ENCODE peak calls at places on chromosomes 2 and 18, in four cellular contexts. R is K562, B is endothelial cell of umbilical vein, K is GM12878. L is an unnamed sample.

GRCh38 chr2:45918816-45919655 is 267.6 kb downstream of the PRKCE start:
- DNase-seq in B (peak), K (no peak), R (no peak), L (no peak)

GRCh38 chr2:88753833-88754584 is 62.5 kb downstream of the RPIA start:
- DNase-seq in R (no peak), B (peak), K (peak), L (peak)

GRCh38 chr2:233426619-233427342 is 72.5 kb downstream of the DGKD start:
- DNase-seq in B (no peak), K (no peak), R (peak), L (peak)

GRCh38 chr2:158894078-158894477 is 74.4 kb upstream of the TANC1 start:
- DNase-seq in B (no peak), K (no peak), R (no peak), L (peak)

GRCh38 chr2:197108758-197109157 is 182.3 kb upstream of the PGAP1 start:
- DNase-seq in K (no peak), B (no peak), R (no peak), L (peak)

GRCh38 chr2:61689526-61689925 is 151.4 kb upstream of the XPO1 start:
- DNase-seq in R (no peak), B (no peak), K (no peak), L (peak)

GRCh38 chr2:96556441-96557330 is 20.1 kb downstream of the ARID5A start:
- DNase-seq in K (no peak), B (peak), R (peak), L (peak)

GRCh38 chr2:45816273-45816672 is 164.8 kb downstream of the PRKCE start:
- DNase-seq in K (no peak), R (no peak), B (no peak), L (peak)

GRCh38 chr2:144230452-144231085 is 289.4 kb downstream of the ZEB2 start:
- DNase-seq in B (peak), K (no peak), R (peak), L (peak)

GRCh38 chr2:196166876-196167275 is 4.5 kb downstream of the STK17B start:
- DNase-seq in B (peak), R (no peak), K (no peak), L (peak)

GRCh38 chr18:51614033-51614432 is 416.6 kb upstream of the MEX3C start:
- DNase-seq in B (no peak), R (peak), K (no peak), L (no peak)

GRCh38 chr2:120850551-120850950 is 114.9 kb downstream of the GLI2 start:
- DNase-seq in B (no peak), K (no peak), R (no peak), L (no peak)

GRCh38 chr2:207926133-207927076 is 98.9 kb downstream of the PLEKHM3 start:
- DNase-seq in K (no peak), R (no peak), B (peak), L (peak)

GRCh38 chr18:42287047-42287446 is 332.0 kb downstream of the PIK3C3 start:
- DNase-seq in R (no peak), B (no peak), K (no peak), L (no peak)

GRCh38 chr2:48589170-48589767 is 28.4 kb upstream of the GTF2A1L start:
- DNase-seq in R (peak), B (peak), K (no peak), L (peak)

GRCh38 chr18:78542204-78542603 is 437.4 kb upstream of the SALL3 start:
- DNase-seq in B (no peak), K (no peak), R (no peak), L (no peak)

GRCh38 chr2:43519711-43520221 is 76.1 kb downstream of the THADA start:
- DNase-seq in B (peak), R (no peak), K (no peak), L (peak)

GRCh38 chr18:56748698-56749268 is 97.6 kb downstream of the WDR7 start:
- DNase-seq in R (peak), K (no peak), B (peak), L (peak)

GRCh38 chr2:69973335-69973735 is 11.9 kb upstream of the ASPRV1 start:
- DNase-seq in K (no peak), B (no peak), R (peak), L (peak)

GRCh38 chr2:30108851-30109250 is 38.0 kb upstream of the YPEL5 start:
- DNase-seq in K (no peak), R (no peak), B (no peak), L (no peak)

GRCh38 chr2:106020032-106020431 is 174.1 kb downstream of the UXS1 start:
- DNase-seq in K (no peak), B (peak), R (no peak), L (peak)

GRCh38 chr2:113138428-113139322 is 11.3 kb downstream of the IL1RN start:
- DNase-seq in R (peak), B (peak), K (peak), L (peak)

GRCh38 chr2:99861376-99861760 is 281.0 kb downstream of the AFF3 start:
- DNase-seq in B (peak), K (no peak), R (no peak), L (peak)

GRCh38 chr18:77777126-77777525 is 527.5 kb downstream of the GALR1 start:
- DNase-seq in B (no peak), K (no peak), R (no peak), L (no peak)

GRCh38 chr2:99600929-99601680 is 111.3 kb upstream of the REV1 start:
- DNase-seq in R (no peak), K (no peak), B (no peak), L (peak)

GRCh38 chr2:79638943-79639342 is 126.1 kb downstream of the CTNNA2 start:
- DNase-seq in K (no peak), R (no peak), B (no peak), L (no peak)

GRCh38 chr18:48791636-48792105 is 159.1 kb downstream of the SMAD7 start:
- DNase-seq in R (no peak), K (no peak), B (no peak), L (no peak)

GRCh38 chr2:85545780-85546240 is 6.8 kb downstream of the MAT2A start:
- DNase-seq in K (no peak), B (no peak), R (peak), L (no peak)

GRCh38 chr2:144659731-144660275 is 139.9 kb upstream of the ZEB2 start:
- DNase-seq in R (peak), K (no peak), B (no peak), L (peak)

GRCh38 chr2:219019436-219019835 is 21.9 kb downstream of the CFAP65 start:
- DNase-seq in R (no peak), K (no peak), B (no peak), L (no peak)

GRCh38 chr18:10482985-10483949 is 28.8 kb downstream of the APCDD1 start:
- DNase-seq in K (peak), R (no peak), B (no peak), L (no peak)

GRCh38 chr2:158953454-158953853 is 15.0 kb upstream of the TANC1 start:
- DNase-seq in B (peak), K (no peak), R (no peak), L (peak)

GRCh38 chr2:174052639-174052976 is 87.4 kb upstream of the SP3 start:
- DNase-seq in K (no peak), R (no peak), B (no peak), L (no peak)

GRCh38 chr2:147689510-147689909 is 155.3 kb upstream of the ACVR2A start:
- DNase-seq in B (no peak), R (no peak), K (peak), L (no peak)

GRCh38 chr18:79485788-79486355 is 90.1 kb downstream of the NFATC1 start:
- DNase-seq in R (no peak), K (no peak), B (peak), L (peak)

GRCh38 chr18:57404345-57404744 is 30.8 kb upstream of the ONECUT2 start:
- DNase-seq in R (no peak), B (no peak), K (no peak), L (no peak)

GRCh38 chr2:199148076-199148845 is 309.5 kb downstream of the SATB2 start:
- DNase-seq in B (no peak), K (no peak), R (no peak), L (no peak)

GRCh38 chr2:199144036-199144435 is 313.7 kb downstream of the SATB2 start:
- DNase-seq in K (no peak), B (no peak), R (no peak), L (no peak)

GRCh38 chr2:199144546-199144945 is 313.2 kb downstream of the SATB2 start:
- DNase-seq in K (no peak), R (no peak), B (no peak), L (no peak)

DNA sequence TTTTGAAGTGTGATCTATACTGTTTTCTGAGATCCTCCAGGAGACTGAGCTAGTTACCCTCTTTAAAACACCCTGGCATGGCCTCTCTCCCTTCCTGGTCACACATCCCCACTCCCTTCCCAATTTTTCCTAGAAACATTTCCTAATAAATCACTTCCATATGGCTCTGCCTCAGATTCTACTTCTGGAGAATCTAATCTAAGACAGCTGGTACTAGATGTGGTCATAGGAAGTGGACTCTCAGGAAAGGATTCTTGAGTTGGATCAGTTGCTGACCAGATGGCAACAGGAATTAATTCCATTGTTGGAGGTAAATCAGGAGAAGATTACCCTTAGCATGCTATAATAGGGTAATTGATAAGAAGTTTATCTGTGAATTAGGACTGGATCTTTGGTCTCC is 310.5 kb downstream of the SATB2 start:
- DNase-seq in R (no peak), B (no peak), K (no peak), L (no peak)
- TF ChIP-seq FOS in R (no peak), B (no peak), K (no peak), L (no peak)

GRCh38 chr18:13003466-13003896 is 12.3 kb downstream of the CEP192 start:
- DNase-seq in R (peak), B (peak), K (no peak), L (peak)
- TF ChIP-seq FOS in R (no peak), B (no peak), K (no peak), L (no peak)

DNA sequence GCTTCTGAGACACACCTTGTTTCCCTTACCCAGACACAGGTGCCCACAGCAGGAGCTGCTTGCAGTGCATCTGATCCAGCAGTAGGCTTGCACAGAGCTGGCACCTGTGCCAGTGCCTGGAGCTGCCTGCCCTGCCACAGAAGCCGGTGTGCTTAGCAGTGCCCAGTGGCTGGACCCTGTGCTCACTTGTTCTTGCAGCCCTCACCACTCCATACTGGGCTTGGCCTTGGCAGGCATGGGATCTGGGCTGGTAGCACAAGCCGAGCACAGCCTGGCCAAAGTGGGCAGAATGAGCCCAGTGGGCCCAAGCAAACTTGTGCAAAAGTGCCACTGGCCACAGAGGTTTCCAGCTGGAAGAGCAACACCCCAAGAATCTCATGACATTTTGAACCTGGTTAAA is 1950.4 kb downstream of the SUCLG1 start:
- DNase-seq in R (no peak), K (no peak), B (no peak), L (no peak)
- TF ChIP-seq FOS in R (no peak), K (no peak), B (no peak), L (no peak)

GRCh38 chr2:131105950-131106801 is 1.0 kb downstream of the PLEKHB2 start:
- DNase-seq in R (peak), B (peak), K (peak), L (peak)
- TF ChIP-seq FOS in R (no peak), B (no peak), K (no peak), L (no peak)

DNA sequence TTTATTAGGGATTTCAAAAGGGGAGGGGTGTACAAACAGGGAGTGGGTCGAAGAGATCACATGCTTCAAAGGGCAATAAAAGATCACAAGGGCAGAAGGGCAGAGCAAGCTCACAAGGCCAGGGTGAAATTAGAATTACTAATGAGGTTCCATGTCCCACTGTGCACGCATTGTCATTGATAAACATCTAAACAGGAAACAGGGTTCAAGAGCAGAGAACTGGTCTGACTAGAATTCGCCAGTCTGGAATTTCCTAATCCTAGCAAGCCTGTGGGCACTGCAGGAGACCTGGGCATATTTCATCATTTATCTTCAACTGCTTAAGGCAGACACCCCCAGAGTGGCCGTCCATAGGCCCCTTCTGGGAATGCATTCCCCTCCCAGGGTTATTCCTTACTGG is 408.2 kb downstream of the ZNF804A start:
- DNase-seq in R (no peak), B (no peak), K (no peak), L (no peak)
- TF ChIP-seq FOS in R (no peak), B (no peak), K (no peak), L (no peak)

DNA sequence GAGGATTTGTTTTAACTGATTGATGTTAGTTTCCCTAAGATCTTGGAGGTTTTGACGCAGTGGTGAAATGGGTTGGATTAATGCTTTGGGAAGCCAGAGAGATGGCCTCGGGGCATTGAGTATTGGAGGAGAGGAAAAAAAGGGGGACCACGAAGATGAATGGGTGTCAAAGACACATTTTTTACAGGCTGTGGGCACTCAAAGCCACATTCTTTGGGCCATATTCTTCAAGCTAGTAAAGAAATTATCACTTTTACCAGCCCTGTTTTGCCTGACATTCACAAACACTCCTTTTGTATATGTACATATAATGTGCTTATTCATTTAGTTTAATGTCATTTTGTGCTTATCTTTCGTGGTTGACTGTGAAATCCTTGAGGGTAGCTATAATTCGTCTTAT is 146.2 kb downstream of the ARL6IP6 start:
- DNase-seq in K (no peak), B (no peak), R (no peak), L (no peak)
- TF ChIP-seq FOS in K (no peak), B (no peak), R (no peak), L (no peak)

GRCh38 chr2:111119004-111119846 is 1.5 kb upstream of the BCL2L11 start:
- DNase-seq in K (no peak), B (peak), R (no peak), L (no peak)

GRCh38 chr2:111118455-111119003 is 2.2 kb upstream of the BCL2L11 start:
- DNase-seq in K (no peak), R (no peak), B (peak), L (no peak)

GRCh38 chr2:111117666-111118454 is 2.9 kb upstream of the BCL2L11 start:
- DNase-seq in K (no peak), B (peak), R (no peak), L (peak)

GRCh38 chr2:111116016-111116746 is 4.5 kb upstream of the BCL2L11 start:
- DNase-seq in K (peak), B (no peak), R (no peak), L (no peak)

DNA sequence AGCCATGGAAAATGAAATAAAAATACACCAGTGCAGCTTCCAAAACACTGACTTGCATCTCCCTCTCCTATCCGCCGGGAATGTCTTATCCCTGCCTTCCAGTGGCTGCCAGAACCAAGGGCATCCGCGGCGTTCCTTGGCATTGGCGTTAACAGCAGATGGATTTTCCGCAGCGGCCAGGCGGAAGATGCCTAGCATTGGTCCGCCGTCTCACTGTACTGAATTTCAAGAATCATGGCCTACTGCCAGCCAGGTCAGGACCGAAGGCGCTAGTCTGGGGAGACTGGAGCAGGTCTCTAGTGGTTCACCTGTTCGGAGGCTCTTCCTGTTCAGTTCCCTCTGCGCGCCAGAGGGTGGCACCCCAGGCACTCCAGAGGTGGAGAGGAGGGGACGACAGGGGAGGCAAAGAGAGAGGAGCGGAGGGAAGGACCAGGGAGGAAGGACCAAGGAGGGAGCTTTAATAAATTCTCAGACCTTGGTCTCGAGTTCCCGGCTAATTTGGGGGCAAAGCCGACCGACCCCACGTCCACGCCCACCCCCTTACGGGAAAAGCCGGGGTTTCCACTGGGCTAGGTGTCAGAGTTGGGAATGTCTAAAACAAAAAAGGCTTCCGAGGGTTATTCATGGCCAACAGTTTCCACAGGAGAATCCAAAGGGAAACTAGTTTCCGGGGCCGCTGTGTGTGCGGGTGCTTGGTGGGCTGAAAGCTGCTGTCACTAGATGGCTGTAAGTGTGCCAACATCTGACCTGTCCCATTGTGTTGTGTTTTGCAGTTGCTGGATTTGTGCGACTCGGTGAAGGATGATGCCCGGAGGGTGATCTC is 3.7 kb upstream of the BCL2L11 start:
- DNase-seq in R (peak), B (peak), K (peak), L (peak)
- TF ChIP-seq FOS in R (no peak), B (no peak), K (no peak), L (no peak)

GRCh38 chr2:56671973-56672569 is 488.3 kb downstream of the CCDC85A start:
- DNase-seq in R (no peak), B (no peak), K (no peak), L (no peak)
- TF ChIP-seq FOS in R (no peak), B (no peak), K (no peak), L (no peak)

L was measured in IMR-90.